ENCODE peak calls at places on chromosomes 12 and 14, in ten cellular contexts. One of them, this sample, is unnamed.

GRCh38 chr12:6766651-6767300 is 613 bp downstream of the PTMS start:
- DNase-seq in stomach: peak
- DNase-seq in activated CD4-positive, alpha-beta T cell treated with anti-CD3 and anti-CD28 coated beads, Interleukin-2, amount 50 U/mL, for 48 hours: peak
- DNase-seq in CD8-positive, alpha-beta T cell: peak
- DNase-seq in NCI-H2171 treated with DMSO at 0.1 percent for 48 hours: peak
- DNase-seq in NCI-H2029: peak
- DNase-seq in fibroblast of the conjunctiva: no peak
- DNase-seq in tibial artery: peak
- DNase-seq in heart left ventricle: peak
- DNase-seq in memory B cell: peak
- DNase-seq in this sample: peak

GRCh38 chr12:15469342-15469741 is 147.0 kb downstream of the PTPRO start:
- DNase-seq in stomach: no peak
- DNase-seq in activated CD4-positive, alpha-beta T cell treated with anti-CD3 and anti-CD28 coated beads, Interleukin-2, amount 50 U/mL, for 48 hours: no peak
- DNase-seq in CD8-positive, alpha-beta T cell: no peak
- DNase-seq in NCI-H2171 treated with DMSO at 0.1 percent for 48 hours: no peak
- DNase-seq in NCI-H2029: no peak
- DNase-seq in fibroblast of the conjunctiva: no peak
- DNase-seq in tibial artery: no peak
- DNase-seq in heart left ventricle: no peak
- DNase-seq in memory B cell: no peak
- DNase-seq in this sample: no peak

GRCh38 chr12:71142046-71142445 is 15.8 kb downstream of the TSPAN8 start:
- DNase-seq in stomach: no peak
- DNase-seq in activated CD4-positive, alpha-beta T cell treated with anti-CD3 and anti-CD28 coated beads, Interleukin-2, amount 50 U/mL, for 48 hours: no peak
- DNase-seq in CD8-positive, alpha-beta T cell: no peak
- DNase-seq in NCI-H2171 treated with DMSO at 0.1 percent for 48 hours: no peak
- DNase-seq in NCI-H2029: no peak
- DNase-seq in fibroblast of the conjunctiva: no peak
- DNase-seq in tibial artery: no peak
- DNase-seq in heart left ventricle: no peak
- DNase-seq in memory B cell: no peak
- DNase-seq in this sample: no peak

GRCh38 chr14:77872152-77872551 is 72.2 kb downstream of the ADCK1 start:
- DNase-seq in stomach: no peak
- DNase-seq in activated CD4-positive, alpha-beta T cell treated with anti-CD3 and anti-CD28 coated beads, Interleukin-2, amount 50 U/mL, for 48 hours: no peak
- DNase-seq in CD8-positive, alpha-beta T cell: no peak
- DNase-seq in NCI-H2171 treated with DMSO at 0.1 percent for 48 hours: no peak
- DNase-seq in NCI-H2029: no peak
- DNase-seq in fibroblast of the conjunctiva: no peak
- DNase-seq in tibial artery: no peak
- DNase-seq in heart left ventricle: no peak
- DNase-seq in memory B cell: no peak
- DNase-seq in this sample: no peak

GRCh38 chr14:65949711-65950516 is 536.3 kb upstream of the CCDC196 start:
- DNase-seq in stomach: peak
- DNase-seq in activated CD4-positive, alpha-beta T cell treated with anti-CD3 and anti-CD28 coated beads, Interleukin-2, amount 50 U/mL, for 48 hours: peak
- DNase-seq in CD8-positive, alpha-beta T cell: no peak
- DNase-seq in NCI-H2171 treated with DMSO at 0.1 percent for 48 hours: no peak
- DNase-seq in NCI-H2029: peak
- DNase-seq in fibroblast of the conjunctiva: no peak
- DNase-seq in tibial artery: no peak
- DNase-seq in heart left ventricle: peak
- DNase-seq in memory B cell: no peak
- DNase-seq in this sample: no peak

GRCh38 chr14:50736932-50737419 is 68.9 kb upstream of the SAV1 start:
- DNase-seq in stomach: no peak
- DNase-seq in activated CD4-positive, alpha-beta T cell treated with anti-CD3 and anti-CD28 coated beads, Interleukin-2, amount 50 U/mL, for 48 hours: peak
- DNase-seq in CD8-positive, alpha-beta T cell: peak
- DNase-seq in NCI-H2171 treated with DMSO at 0.1 percent for 48 hours: peak
- DNase-seq in NCI-H2029: no peak
- DNase-seq in fibroblast of the conjunctiva: no peak
- DNase-seq in tibial artery: no peak
- DNase-seq in heart left ventricle: no peak
- DNase-seq in memory B cell: no peak
- DNase-seq in this sample: no peak

GRCh38 chr12:9798008-9798619 is 29.2 kb upstream of the KLRF1 start:
- DNase-seq in stomach: peak
- DNase-seq in activated CD4-positive, alpha-beta T cell treated with anti-CD3 and anti-CD28 coated beads, Interleukin-2, amount 50 U/mL, for 48 hours: peak
- DNase-seq in CD8-positive, alpha-beta T cell: peak
- DNase-seq in NCI-H2171 treated with DMSO at 0.1 percent for 48 hours: no peak
- DNase-seq in NCI-H2029: no peak
- DNase-seq in fibroblast of the conjunctiva: no peak
- DNase-seq in tibial artery: no peak
- DNase-seq in heart left ventricle: no peak
- DNase-seq in memory B cell: peak
- DNase-seq in this sample: no peak

GRCh38 chr12:45273717-45274271 is 57.9 kb downstream of the ANO6 start:
- DNase-seq in stomach: no peak
- DNase-seq in activated CD4-positive, alpha-beta T cell treated with anti-CD3 and anti-CD28 coated beads, Interleukin-2, amount 50 U/mL, for 48 hours: no peak
- DNase-seq in CD8-positive, alpha-beta T cell: no peak
- DNase-seq in NCI-H2171 treated with DMSO at 0.1 percent for 48 hours: no peak
- DNase-seq in NCI-H2029: no peak
- DNase-seq in fibroblast of the conjunctiva: peak
- DNase-seq in tibial artery: peak
- DNase-seq in heart left ventricle: no peak
- DNase-seq in memory B cell: no peak
- DNase-seq in this sample: no peak

GRCh38 chr14:75283162-75283883 is 4.7 kb downstream of the FOS start:
- DNase-seq in stomach: peak
- DNase-seq in activated CD4-positive, alpha-beta T cell treated with anti-CD3 and anti-CD28 coated beads, Interleukin-2, amount 50 U/mL, for 48 hours: no peak
- DNase-seq in CD8-positive, alpha-beta T cell: peak
- DNase-seq in NCI-H2171 treated with DMSO at 0.1 percent for 48 hours: no peak
- DNase-seq in NCI-H2029: no peak
- DNase-seq in fibroblast of the conjunctiva: no peak
- DNase-seq in tibial artery: no peak
- DNase-seq in heart left ventricle: no peak
- DNase-seq in memory B cell: no peak
- DNase-seq in this sample: peak

GRCh38 chr12:92055877-92056276 is 89.8 kb downstream of the BTG1 start:
- DNase-seq in stomach: peak
- DNase-seq in activated CD4-positive, alpha-beta T cell treated with anti-CD3 and anti-CD28 coated beads, Interleukin-2, amount 50 U/mL, for 48 hours: peak
- DNase-seq in CD8-positive, alpha-beta T cell: peak
- DNase-seq in NCI-H2171 treated with DMSO at 0.1 percent for 48 hours: no peak
- DNase-seq in NCI-H2029: no peak
- DNase-seq in fibroblast of the conjunctiva: no peak
- DNase-seq in tibial artery: no peak
- DNase-seq in heart left ventricle: no peak
- DNase-seq in memory B cell: no peak
- DNase-seq in this sample: peak

GRCh38 chr14:61498811-61499210 is 177.4 kb downstream of the PRKCH start:
- DNase-seq in stomach: no peak
- DNase-seq in activated CD4-positive, alpha-beta T cell treated with anti-CD3 and anti-CD28 coated beads, Interleukin-2, amount 50 U/mL, for 48 hours: no peak
- DNase-seq in CD8-positive, alpha-beta T cell: no peak
- DNase-seq in NCI-H2171 treated with DMSO at 0.1 percent for 48 hours: no peak
- DNase-seq in NCI-H2029: peak
- DNase-seq in fibroblast of the conjunctiva: no peak
- DNase-seq in tibial artery: no peak
- DNase-seq in heart left ventricle: no peak
- DNase-seq in memory B cell: no peak
- DNase-seq in this sample: no peak

GRCh38 chr14:64232095-64232830 is 61.9 kb downstream of the ESR2 start:
- DNase-seq in stomach: no peak
- DNase-seq in activated CD4-positive, alpha-beta T cell treated with anti-CD3 and anti-CD28 coated beads, Interleukin-2, amount 50 U/mL, for 48 hours: peak
- DNase-seq in CD8-positive, alpha-beta T cell: no peak
- DNase-seq in NCI-H2171 treated with DMSO at 0.1 percent for 48 hours: no peak
- DNase-seq in NCI-H2029: no peak
- DNase-seq in fibroblast of the conjunctiva: peak
- DNase-seq in tibial artery: no peak
- DNase-seq in heart left ventricle: no peak
- DNase-seq in memory B cell: no peak
- DNase-seq in this sample: no peak

GRCh38 chr12:28535216-28535615 is 345.0 kb downstream of the CCDC91 start:
- DNase-seq in stomach: no peak
- DNase-seq in activated CD4-positive, alpha-beta T cell treated with anti-CD3 and anti-CD28 coated beads, Interleukin-2, amount 50 U/mL, for 48 hours: no peak
- DNase-seq in CD8-positive, alpha-beta T cell: no peak
- DNase-seq in NCI-H2171 treated with DMSO at 0.1 percent for 48 hours: no peak
- DNase-seq in NCI-H2029: no peak
- DNase-seq in fibroblast of the conjunctiva: peak
- DNase-seq in tibial artery: no peak
- DNase-seq in heart left ventricle: no peak
- DNase-seq in memory B cell: no peak
- DNase-seq in this sample: no peak

GRCh38 chr12:77082021-77082420 is 16.7 kb upstream of the E2F7 start:
- DNase-seq in stomach: no peak
- DNase-seq in activated CD4-positive, alpha-beta T cell treated with anti-CD3 and anti-CD28 coated beads, Interleukin-2, amount 50 U/mL, for 48 hours: no peak
- DNase-seq in CD8-positive, alpha-beta T cell: no peak
- DNase-seq in NCI-H2171 treated with DMSO at 0.1 percent for 48 hours: no peak
- DNase-seq in NCI-H2029: no peak
- DNase-seq in fibroblast of the conjunctiva: no peak
- DNase-seq in tibial artery: no peak
- DNase-seq in heart left ventricle: no peak
- DNase-seq in memory B cell: no peak
- DNase-seq in this sample: no peak

GRCh38 chr14:56087824-56088571 is 30.2 kb upstream of the PELI2 start:
- DNase-seq in stomach: no peak
- DNase-seq in activated CD4-positive, alpha-beta T cell treated with anti-CD3 and anti-CD28 coated beads, Interleukin-2, amount 50 U/mL, for 48 hours: no peak
- DNase-seq in CD8-positive, alpha-beta T cell: no peak
- DNase-seq in NCI-H2171 treated with DMSO at 0.1 percent for 48 hours: no peak
- DNase-seq in NCI-H2029: peak
- DNase-seq in fibroblast of the conjunctiva: no peak
- DNase-seq in tibial artery: no peak
- DNase-seq in heart left ventricle: no peak
- DNase-seq in memory B cell: no peak
- DNase-seq in this sample: no peak

GRCh38 chr12:65643595-65644386 is 180.5 kb upstream of the HMGA2 start:
- DNase-seq in stomach: no peak
- DNase-seq in activated CD4-positive, alpha-beta T cell treated with anti-CD3 and anti-CD28 coated beads, Interleukin-2, amount 50 U/mL, for 48 hours: no peak
- DNase-seq in CD8-positive, alpha-beta T cell: no peak
- DNase-seq in NCI-H2171 treated with DMSO at 0.1 percent for 48 hours: no peak
- DNase-seq in NCI-H2029: no peak
- DNase-seq in fibroblast of the conjunctiva: peak
- DNase-seq in tibial artery: no peak
- DNase-seq in heart left ventricle: no peak
- DNase-seq in memory B cell: no peak
- DNase-seq in this sample: no peak

GRCh38 chr12:12859690-12860089 is 31.7 kb upstream of the GPRC5A start:
- DNase-seq in stomach: no peak
- DNase-seq in activated CD4-positive, alpha-beta T cell treated with anti-CD3 and anti-CD28 coated beads, Interleukin-2, amount 50 U/mL, for 48 hours: no peak
- DNase-seq in CD8-positive, alpha-beta T cell: no peak
- DNase-seq in NCI-H2171 treated with DMSO at 0.1 percent for 48 hours: peak
- DNase-seq in NCI-H2029: no peak
- DNase-seq in fibroblast of the conjunctiva: no peak
- DNase-seq in tibial artery: no peak
- DNase-seq in heart left ventricle: no peak
- DNase-seq in memory B cell: no peak
- DNase-seq in this sample: no peak

GRCh38 chr14:63770187-63770807 is 42.4 kb upstream of the SGPP1 start:
- DNase-seq in stomach: peak
- DNase-seq in activated CD4-positive, alpha-beta T cell treated with anti-CD3 and anti-CD28 coated beads, Interleukin-2, amount 50 U/mL, for 48 hours: peak
- DNase-seq in CD8-positive, alpha-beta T cell: peak
- DNase-seq in NCI-H2171 treated with DMSO at 0.1 percent for 48 hours: peak
- DNase-seq in NCI-H2029: no peak
- DNase-seq in fibroblast of the conjunctiva: peak
- DNase-seq in tibial artery: no peak
- DNase-seq in heart left ventricle: no peak
- DNase-seq in memory B cell: peak
- DNase-seq in this sample: peak

GRCh38 chr14:56648508-56649301 is 69.1 kb downstream of the TMEM260 start:
- DNase-seq in stomach: no peak
- DNase-seq in activated CD4-positive, alpha-beta T cell treated with anti-CD3 and anti-CD28 coated beads, Interleukin-2, amount 50 U/mL, for 48 hours: no peak
- DNase-seq in CD8-positive, alpha-beta T cell: no peak
- DNase-seq in NCI-H2171 treated with DMSO at 0.1 percent for 48 hours: no peak
- DNase-seq in NCI-H2029: peak
- DNase-seq in fibroblast of the conjunctiva: no peak
- DNase-seq in tibial artery: no peak
- DNase-seq in heart left ventricle: no peak
- DNase-seq in memory B cell: no peak
- DNase-seq in this sample: no peak

GRCh38 chr12:96329018-96329417 is 71.2 kb downstream of the CDK17 start:
- DNase-seq in stomach: no peak
- DNase-seq in activated CD4-positive, alpha-beta T cell treated with anti-CD3 and anti-CD28 coated beads, Interleukin-2, amount 50 U/mL, for 48 hours: no peak
- DNase-seq in CD8-positive, alpha-beta T cell: no peak
- DNase-seq in NCI-H2171 treated with DMSO at 0.1 percent for 48 hours: no peak
- DNase-seq in NCI-H2029: no peak
- DNase-seq in fibroblast of the conjunctiva: no peak
- DNase-seq in tibial artery: no peak
- DNase-seq in heart left ventricle: no peak
- DNase-seq in memory B cell: no peak
- DNase-seq in this sample: no peak

GRCh38 chr12:110933326-110933974 is 13.1 kb upstream of the MYL2 start:
- DNase-seq in stomach: no peak
- DNase-seq in activated CD4-positive, alpha-beta T cell treated with anti-CD3 and anti-CD28 coated beads, Interleukin-2, amount 50 U/mL, for 48 hours: no peak
- DNase-seq in CD8-positive, alpha-beta T cell: no peak
- DNase-seq in NCI-H2171 treated with DMSO at 0.1 percent for 48 hours: no peak
- DNase-seq in NCI-H2029: no peak
- DNase-seq in fibroblast of the conjunctiva: no peak
- DNase-seq in tibial artery: peak
- DNase-seq in heart left ventricle: no peak
- DNase-seq in memory B cell: no peak
- DNase-seq in this sample: no peak

GRCh38 chr14:75469606-75470237 is 41.9 kb downstream of the JDP2 start:
- DNase-seq in stomach: peak
- DNase-seq in activated CD4-positive, alpha-beta T cell treated with anti-CD3 and anti-CD28 coated beads, Interleukin-2, amount 50 U/mL, for 48 hours: no peak
- DNase-seq in CD8-positive, alpha-beta T cell: no peak
- DNase-seq in NCI-H2171 treated with DMSO at 0.1 percent for 48 hours: no peak
- DNase-seq in NCI-H2029: peak
- DNase-seq in fibroblast of the conjunctiva: no peak
- DNase-seq in tibial artery: peak
- DNase-seq in heart left ventricle: no peak
- DNase-seq in memory B cell: no peak
- DNase-seq in this sample: no peak

GRCh38 chr12:24631691-24632090 is 317.2 kb downstream of the BCAT1 start:
- DNase-seq in stomach: no peak
- DNase-seq in activated CD4-positive, alpha-beta T cell treated with anti-CD3 and anti-CD28 coated beads, Interleukin-2, amount 50 U/mL, for 48 hours: no peak
- DNase-seq in CD8-positive, alpha-beta T cell: no peak
- DNase-seq in NCI-H2171 treated with DMSO at 0.1 percent for 48 hours: no peak
- DNase-seq in NCI-H2029: no peak
- DNase-seq in fibroblast of the conjunctiva: no peak
- DNase-seq in tibial artery: no peak
- DNase-seq in heart left ventricle: no peak
- DNase-seq in memory B cell: no peak
- DNase-seq in this sample: no peak

GRCh38 chr14:102252834-102253801 is 51.8 kb downstream of the MOK start:
- DNase-seq in stomach: no peak
- DNase-seq in activated CD4-positive, alpha-beta T cell treated with anti-CD3 and anti-CD28 coated beads, Interleukin-2, amount 50 U/mL, for 48 hours: no peak
- DNase-seq in CD8-positive, alpha-beta T cell: no peak
- DNase-seq in NCI-H2171 treated with DMSO at 0.1 percent for 48 hours: no peak
- DNase-seq in NCI-H2029: no peak
- DNase-seq in fibroblast of the conjunctiva: no peak
- DNase-seq in tibial artery: no peak
- DNase-seq in heart left ventricle: no peak
- DNase-seq in memory B cell: no peak
- DNase-seq in this sample: no peak

GRCh38 chr12:49652921-49653520 is 29.7 kb downstream of the PRPF40B start:
- DNase-seq in stomach: no peak
- DNase-seq in activated CD4-positive, alpha-beta T cell treated with anti-CD3 and anti-CD28 coated beads, Interleukin-2, amount 50 U/mL, for 48 hours: no peak
- DNase-seq in CD8-positive, alpha-beta T cell: no peak
- DNase-seq in NCI-H2171 treated with DMSO at 0.1 percent for 48 hours: no peak
- DNase-seq in NCI-H2029: no peak
- DNase-seq in fibroblast of the conjunctiva: no peak
- DNase-seq in tibial artery: no peak
- DNase-seq in heart left ventricle: peak
- DNase-seq in memory B cell: no peak
- DNase-seq in this sample: no peak

This sample was measured in stimulated activated naive CD4-positive, alpha-beta T cell.